ENCODE peak calls at places on chromosomes 3 and 15, in five cellular contexts. S is HepG2, M is stomach, H is IMR-90, J is heart left ventricle. F is an unnamed sample.

GRCh38 chr3:32956750-32957570 is 5.5 kb downstream of the CCR4 start:
- DNase-seq in S (no peak), M (no peak), H (peak), J (no peak), F (no peak)

GRCh38 chr3:47162695-47163022 is 1.3 kb downstream of the SETD2 start:
- DNase-seq in S (no peak), M (no peak), H (peak), J (no peak), F (no peak)

GRCh38 chr3:49620728-49621127 is 53.4 kb upstream of the APEH start:
- DNase-seq in S (no peak), M (no peak), H (no peak), J (no peak), F (no peak)

GRCh38 chr3:14508505-14508819 is 31.7 kb downstream of the GRIP2 start:
- DNase-seq in S (no peak), M (no peak), H (no peak), J (peak), F (peak)

GRCh38 chr15:74215958-74216357 is 13.4 kb upstream of the STRA6 start:
- DNase-seq in S (no peak), M (no peak), H (no peak), J (no peak), F (no peak)

GRCh38 chr3:197327701-197328100 is 29.3 kb upstream of the DLG1 start:
- DNase-seq in S (no peak), M (no peak), H (peak), J (no peak), F (no peak)

GRCh38 chr3:39577541-39577940 is 110.1 kb downstream of the MOBP start:
- DNase-seq in S (no peak), M (no peak), H (no peak), J (no peak), F (no peak)

GRCh38 chr3:157156844-157157635 is 2.9 kb downstream of the CCNL1 start:
- DNase-seq in S (peak), M (no peak), H (peak), J (no peak), F (no peak)

GRCh38 chr15:51884517-51885236 is 55.2 kb downstream of the TMOD3 start:
- DNase-seq in S (no peak), M (no peak), H (peak), J (no peak), F (no peak)

GRCh38 chr3:36991923-36992805 is 767 bp downstream of the EPM2AIP1 start:
- DNase-seq in S (peak), M (no peak), H (peak), J (no peak), F (peak)

GRCh38 chr3:45665101-45665572 is 24.1 kb upstream of the SACM1L start:
- DNase-seq in S (peak), M (peak), H (peak), J (peak), F (no peak)

GRCh38 chr15:76199106-76200082 is 111.9 kb downstream of the ETFA start:
- DNase-seq in S (no peak), M (no peak), H (peak), J (peak), F (peak)

GRCh38 chr3:114152519-114153151 is 26.2 kb downstream of the DRD3 start:
- DNase-seq in S (peak), M (peak), H (peak), J (peak), F (peak)

GRCh38 chr3:42980909-42981308 is 1.8 kb downstream of the GASK1A start:
- DNase-seq in S (no peak), M (no peak), H (no peak), J (no peak), F (no peak)

GRCh38 chr15:35618260-35619188 is 72.6 kb upstream of the DPH6 start:
- DNase-seq in S (no peak), M (no peak), H (no peak), J (no peak), F (no peak)

DNA sequence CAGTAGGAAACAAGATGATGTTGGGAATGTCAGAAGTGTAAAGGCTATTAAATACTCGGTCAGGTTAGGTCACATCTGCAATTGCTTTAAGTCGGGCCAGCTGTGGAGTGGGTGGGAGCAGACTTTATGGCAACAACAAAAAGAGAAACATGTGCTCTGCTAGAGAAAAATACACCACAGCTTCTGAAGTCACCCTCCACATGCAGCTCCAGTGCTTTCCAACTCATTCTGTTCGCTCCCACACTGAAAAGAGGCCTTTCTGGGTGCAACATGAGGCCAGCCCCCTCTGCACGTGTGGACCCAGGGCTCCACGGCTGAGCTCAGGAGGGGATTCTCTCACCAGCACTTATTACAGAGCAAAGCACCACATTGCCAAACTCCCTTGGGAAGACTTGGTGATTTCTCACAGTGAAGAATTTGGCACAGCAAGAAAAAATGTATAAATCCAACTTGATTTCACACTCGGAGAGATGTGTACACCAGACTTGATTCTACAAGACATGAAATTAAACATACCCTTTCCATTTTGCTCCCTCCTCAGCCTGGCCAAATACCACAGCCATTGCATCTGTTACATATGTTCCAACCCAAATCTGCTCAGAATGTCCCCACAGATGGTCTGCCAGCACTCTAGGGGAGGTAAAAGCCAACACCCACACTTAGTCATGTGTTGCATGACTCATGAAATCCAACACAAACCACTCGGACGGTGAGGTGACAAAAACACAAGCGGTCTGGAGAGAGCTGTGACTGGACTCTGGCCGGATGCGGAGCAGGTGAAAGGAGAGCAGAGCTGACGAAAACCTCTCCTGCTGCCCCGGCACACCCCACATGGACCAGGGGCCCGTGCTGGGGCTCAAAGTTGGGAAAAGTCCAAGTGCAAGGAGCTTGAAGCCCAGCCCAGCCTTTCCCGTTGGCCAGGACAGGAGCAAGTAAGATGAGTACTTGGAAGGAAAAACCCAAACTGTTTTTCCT is 74.6 kb downstream of the ITGB5 start:
- DNase-seq in S (peak), M (peak), H (peak), J (peak), F (peak)
- H3K27ac ChIP-seq in S (peak), M (peak), H (peak), J (peak), F (peak)

DNA sequence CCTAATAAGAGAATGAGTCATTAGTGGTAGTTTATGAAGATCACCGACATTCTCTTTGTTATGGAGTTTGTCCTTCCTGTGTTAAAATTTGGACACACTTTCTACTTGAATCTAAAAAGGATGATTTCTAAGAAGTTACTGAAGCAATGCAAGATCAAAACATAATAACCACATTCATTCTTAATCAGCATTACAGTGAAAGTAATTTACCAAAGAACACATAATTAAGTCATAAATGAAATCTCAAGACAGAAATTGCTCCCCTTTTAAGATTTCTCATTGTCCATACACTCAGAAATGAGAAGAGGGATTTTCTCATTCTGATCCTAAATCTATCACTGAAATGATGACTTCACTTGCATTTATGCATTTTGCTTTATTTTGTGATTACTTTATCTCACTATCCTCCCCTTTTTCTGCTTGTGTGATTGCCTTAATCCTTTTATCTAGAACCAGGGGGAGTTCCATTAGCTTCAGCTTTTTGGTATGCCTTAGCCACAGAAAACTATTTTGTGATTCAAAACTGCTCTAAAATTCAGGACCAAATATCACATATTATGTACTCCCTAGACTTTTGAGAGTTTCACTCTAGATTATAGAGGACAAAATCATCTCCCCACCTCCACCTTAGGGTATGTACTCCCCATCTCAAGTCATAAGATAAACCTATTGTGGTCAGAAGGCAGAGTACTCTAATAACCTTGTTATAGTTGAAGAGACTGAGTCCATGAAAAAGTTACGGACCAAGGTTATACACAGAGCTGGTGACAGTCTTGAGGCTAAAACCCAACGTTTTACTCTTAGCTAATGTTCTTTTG is 817.6 kb upstream of the CFAP20DC start:
- DNase-seq in S (no peak), M (no peak), H (no peak), J (no peak), F (no peak)
- H3K4me3 ChIP-seq in S (no peak), M (no peak), H (no peak), J (no peak), F (no peak)

DNA sequence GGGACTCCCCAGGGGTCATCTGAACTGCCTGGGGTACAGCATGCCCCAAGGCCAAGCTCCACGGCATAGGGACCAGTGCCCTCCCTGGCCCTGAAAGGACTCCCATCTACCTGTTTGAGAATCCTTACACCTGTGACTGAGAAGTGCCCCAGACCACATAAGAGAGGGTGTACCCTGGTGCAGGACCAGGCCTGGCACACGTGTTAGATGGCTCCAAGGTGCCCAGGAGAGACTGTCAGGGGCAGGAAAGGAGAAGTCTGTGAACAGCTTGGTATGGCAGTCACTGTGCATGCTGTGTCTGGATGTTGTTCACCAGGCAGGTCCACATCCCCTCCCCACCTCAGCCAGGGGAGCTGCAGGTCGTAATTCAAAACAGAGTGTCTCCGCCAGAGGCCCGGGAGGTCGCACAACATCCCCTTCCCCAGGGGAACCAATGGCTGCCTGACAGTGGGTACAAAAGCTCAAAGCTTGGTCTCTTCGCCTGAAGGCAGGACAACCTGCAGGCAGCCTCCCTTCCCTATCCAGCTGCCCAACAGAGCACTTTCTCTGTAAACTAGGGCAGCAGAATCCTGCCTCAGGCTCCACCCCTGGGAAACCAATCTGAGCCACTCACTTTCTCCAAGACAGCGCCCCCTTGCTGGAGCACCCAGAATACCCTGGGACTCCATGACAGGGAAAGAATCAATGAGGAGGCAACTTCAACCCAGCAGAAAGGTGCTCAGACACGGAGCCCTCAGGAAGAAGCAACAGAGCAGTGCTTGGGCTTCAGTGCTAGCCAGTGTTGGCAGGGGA is 3.9 kb downstream of the NUP210 start:
- DNase-seq in S (no peak), M (no peak), H (no peak), J (no peak), F (no peak)
- TF ChIP-seq POLR2A in S (no peak), M (no peak), H (no peak), J (no peak), F (no peak)

DNA sequence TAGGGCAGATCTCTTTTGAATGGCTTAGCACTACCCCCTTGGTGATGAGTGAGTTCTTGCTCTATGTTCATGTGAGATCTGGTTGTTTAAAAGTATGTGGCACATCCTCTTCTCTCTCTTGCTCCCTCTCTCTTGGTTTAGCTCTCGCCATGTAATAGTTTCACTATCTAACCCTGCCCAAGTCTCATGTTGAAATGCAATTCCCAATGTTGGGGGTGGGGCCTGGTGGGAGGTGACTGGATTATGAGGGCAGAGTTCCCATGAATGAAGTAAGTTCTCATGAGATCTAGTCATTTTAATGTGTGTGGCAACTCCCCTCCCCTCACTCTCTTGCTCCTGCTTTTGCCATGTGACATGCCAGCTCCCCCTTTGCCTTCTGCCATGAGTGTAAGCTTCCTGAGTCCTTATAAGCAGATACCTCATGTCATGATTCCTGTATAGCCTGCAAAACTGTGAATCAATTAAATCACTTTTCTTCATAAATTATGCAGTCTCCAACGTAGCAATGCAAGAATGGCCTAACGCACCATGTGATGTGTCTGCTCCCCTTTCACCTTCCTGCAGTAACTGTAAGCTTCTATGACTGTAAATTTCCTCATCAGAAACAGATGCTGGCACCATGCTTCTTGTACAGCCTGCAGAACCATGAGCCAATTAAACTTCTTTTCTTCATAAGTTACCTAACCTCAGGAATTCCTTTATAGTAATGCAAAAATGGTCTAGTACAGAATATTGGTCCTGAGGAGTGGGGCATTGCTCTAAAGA is 74.8 kb upstream of the KCNH8 start:
- DNase-seq in S (no peak), M (no peak), H (no peak), J (no peak), F (no peak)
- H3K27ac ChIP-seq in S (no peak), M (no peak), H (no peak), J (no peak), F (no peak)

DNA sequence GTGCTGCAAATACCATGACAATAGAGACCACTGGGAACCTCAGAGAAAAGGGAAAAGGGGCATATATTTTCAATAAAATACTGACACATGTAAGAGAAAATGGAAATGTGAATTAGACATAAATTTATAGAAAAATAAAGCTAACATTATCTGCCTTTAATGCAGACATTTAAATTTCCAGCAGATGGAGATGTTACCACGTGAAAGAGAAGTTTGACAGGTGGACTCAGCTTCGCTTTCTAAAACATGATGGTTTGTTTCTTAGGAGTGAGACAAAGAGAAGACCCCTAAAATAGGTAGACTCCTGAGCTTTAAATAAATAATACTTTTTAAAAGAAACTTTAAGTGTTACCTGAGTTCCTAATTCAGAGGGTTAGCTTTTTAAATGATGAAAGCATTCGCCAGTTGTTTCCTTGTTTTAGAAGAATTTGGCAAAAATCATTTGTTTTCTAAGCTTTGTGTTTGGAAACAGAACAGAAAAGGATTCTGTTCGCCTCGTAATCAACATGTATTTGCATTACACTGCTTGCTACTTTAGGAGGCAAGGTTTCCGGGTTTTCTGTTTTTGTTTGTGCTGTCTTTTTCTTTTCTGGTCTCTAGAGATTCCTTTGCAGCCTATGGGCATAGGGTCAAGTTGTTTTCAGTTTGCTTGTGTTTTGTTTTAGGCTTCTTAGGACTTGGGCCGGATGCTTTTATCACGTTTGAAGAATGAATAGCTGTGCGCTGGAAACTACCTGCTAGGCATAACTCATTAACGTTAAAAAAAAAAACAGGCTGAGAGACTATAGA is 271.4 kb downstream of the THSD4 start:
- DNase-seq in S (no peak), M (no peak), H (peak), J (no peak), F (no peak)
- H3K4me3 ChIP-seq in S (no peak), M (no peak), H (no peak), J (no peak), F (no peak)

F was measured in sigmoid colon.